ENCODE peak calls at places on chromosome 12, in ten cellular contexts. L, K, D, A, Z, T, C, S, E and M are unnamed samples.

GRCh38 chr12:53939141-53940108 is 794 bp downstream of the HOXC13 start:
- DNase-seq in L (no peak), K (no peak), D (no peak), A (no peak), Z (peak; percentile 34), T (peak; percentile 44), C (peak; percentile 88), S (peak; percentile 65), E (no peak), M (no peak)

GRCh38 chr12:14769462-14769836 is 33.8 kb downstream of the WBP11 start:
- DNase-seq in L (no peak), K (peak; percentile 27), D (no peak), A (no peak), Z (peak; percentile 46), T (no peak), C (no peak), S (peak; percentile 87), E (peak; percentile 36), M (peak; percentile 19)

GRCh38 chr12:114403044-114403689 is 2.8 kb downstream of the TBX5 start:
- DNase-seq in L (peak; percentile 63), K (no peak), D (no peak), A (no peak), Z (no peak), T (no peak), C (no peak), S (peak; percentile 94), E (no peak), M (no peak)

GRCh38 chr12:27781680-27782079 is 1.6 kb upstream of the MANSC4 start:
- DNase-seq in L (no peak), K (peak; percentile 27), D (no peak), A (no peak), Z (no peak), T (no peak), C (no peak), S (no peak), E (no peak), M (no peak)

GRCh38 chr12:17214910-17215309 is 608.9 kb upstream of the LMO3 start:
- DNase-seq in L (no peak), K (no peak), D (no peak), A (no peak), Z (no peak), T (no peak), C (no peak), S (no peak), E (no peak), M (no peak)

GRCh38 chr12:89356069-89356665 is 3.9 kb upstream of the DUSP6 start:
- DNase-seq in L (no peak), K (no peak), D (no peak), A (no peak), Z (no peak), T (no peak), C (no peak), S (no peak), E (no peak), M (no peak)

GRCh38 chr12:14950982-14951746 is 10.2 kb downstream of the ARHGDIB start:
- DNase-seq in L (no peak), K (no peak), D (no peak), A (no peak), Z (peak; percentile 69), T (no peak), C (peak; percentile 84), S (peak; percentile 70), E (no peak), M (no peak)

GRCh38 chr12:15443611-15444010 is 121.3 kb downstream of the PTPRO start:
- DNase-seq in L (no peak), K (no peak), D (no peak), A (no peak), Z (no peak), T (no peak), C (peak; percentile 80), S (no peak), E (no peak), M (no peak)

GRCh38 chr12:15846887-15847286 is 35.3 kb upstream of the STRAP start:
- DNase-seq in L (no peak), K (no peak), D (no peak), A (peak; percentile 42), Z (no peak), T (peak; percentile 29), C (no peak), S (no peak), E (no peak), M (no peak)

GRCh38 chr12:104799458-104799857 is 158.6 kb downstream of the SLC41A2 start:
- DNase-seq in L (no peak), K (no peak), D (no peak), A (no peak), Z (peak; percentile 31), T (no peak), C (no peak), S (no peak), E (no peak), M (no peak)

GRCh38 chr12:25242981-25243764 is 7.6 kb downstream of the KRAS start:
- DNase-seq in L (no peak), K (no peak), D (no peak), A (no peak), Z (no peak), T (no peak), C (peak; percentile 21), S (no peak), E (no peak), M (no peak)

GRCh38 chr12:25245491-25245890 is 5.2 kb downstream of the KRAS start:
- DNase-seq in L (no peak), K (no peak), D (no peak), A (no peak), Z (no peak), T (no peak), C (no peak), S (no peak), E (no peak), M (no peak)

GRCh38 chr12:25236190-25236589 is 14.5 kb downstream of the KRAS start:
- DNase-seq in L (peak; percentile 11), K (peak; percentile 19), D (no peak), A (no peak), Z (no peak), T (no peak), C (peak; percentile 21), S (no peak), E (no peak), M (no peak)

GRCh38 chr12:25236626-25237025 is 14.1 kb downstream of the KRAS start:
- DNase-seq in L (no peak), K (no peak), D (no peak), A (no peak), Z (no peak), T (no peak), C (no peak), S (no peak), E (no peak), M (no peak)

GRCh38 chr12:25241171-25242020 is 9.3 kb downstream of the KRAS start:
- DNase-seq in L (peak; percentile 47), K (peak; percentile 70), D (peak; percentile 65), A (no peak), Z (no peak), T (no peak), C (peak; percentile 62), S (no peak), E (no peak), M (peak; percentile 32)
- TF ChIP-seq CTCF in L (peak; percentile 89), K (peak; percentile 67), D (peak; percentile 83), A (no peak), Z (peak; percentile 12), T (peak; percentile 58), C (peak; percentile 55), S (peak; percentile 79), E (peak; percentile 29), M (peak; percentile 31)

GRCh38 chr12:112115259-112116045 is 6.9 kb upstream of the NAA25 start:
- DNase-seq in L (no peak), K (no peak), D (no peak), A (no peak), Z (no peak), T (no peak), C (no peak), S (no peak), E (no peak), M (no peak)

GRCh38 chr12:112112423-112113132 is 4.0 kb upstream of the NAA25 start:
- DNase-seq in L (no peak), K (no peak), D (peak; percentile 11), A (no peak), Z (peak; percentile 85), T (no peak), C (peak; percentile 95), S (peak; percentile 65), E (peak; percentile 63), M (no peak)

GRCh38 chr12:112107728-112108447 is 695 bp downstream of the NAA25 start:
- DNase-seq in L (no peak), K (no peak), D (peak; percentile 54), A (no peak), Z (peak; percentile 19), T (no peak), C (no peak), S (peak; percentile 41), E (peak; percentile 33), M (peak; percentile 23)

GRCh38 chr12:112116232-112117060 is 7.9 kb upstream of the NAA25 start:
- DNase-seq in L (peak; percentile 46), K (peak; percentile 72), D (peak; percentile 26), A (no peak), Z (peak; percentile 41), T (peak; percentile 72), C (peak; percentile 62), S (peak; percentile 95), E (peak; percentile 61), M (peak; percentile 32)

GRCh38 chr12:112111931-112112330 is 3.3 kb upstream of the NAA25 start:
- DNase-seq in L (no peak), K (no peak), D (no peak), A (no peak), Z (peak; percentile 19), T (no peak), C (no peak), S (no peak), E (peak; percentile 45), M (no peak)
- TF ChIP-seq CTCF in L (no peak), K (no peak), D (no peak), A (no peak), Z (no peak), T (no peak), C (no peak), S (no peak), E (no peak), M (no peak)

GRCh38 chr12:79441534-79441933 is 249.2 kb downstream of the PAWR start:
- DNase-seq in L (no peak), K (no peak), D (no peak), A (no peak), Z (no peak), T (no peak), C (peak; percentile 62), S (no peak), E (no peak), M (no peak)
- TF ChIP-seq CTCF in L (no peak), K (no peak), D (no peak), A (no peak), Z (no peak), T (no peak), C (no peak), S (peak; percentile 12), E (no peak), M (no peak)

GRCh38 chr12:62934799-62935674 is at the start of gene PPM1H:
- DNase-seq in L (peak; percentile 30), K (peak; percentile 22), D (peak; percentile 42), A (peak; percentile 20), Z (peak; percentile 99), T (peak; percentile 44), C (peak; percentile 27), S (peak; percentile 99), E (peak; percentile 84), M (peak; percentile 79)
- TF ChIP-seq CTCF in L (peak; percentile 74), K (peak; percentile 31), D (peak; percentile 43), A (peak; percentile 16), Z (peak; percentile 93), T (peak; percentile 44), C (peak; percentile 35), S (peak; percentile 92), E (no peak), M (no peak)